ENCODE peak calls at places on chromosomes 3 and 15, in ten cellular contexts. One of them, this sample, is unnamed.

GRCh38 chr3:178719036-178719635 is 182.9 kb downstream of the KCNMB2 start:
- DNase-seq in HTR-8/SVneo: no peak
- DNase-seq in activated CD4-positive, alpha-beta T cell treated with anti-CD3 and anti-CD28 coated beads for 36 hours: no peak
- DNase-seq in T-cell: no peak
- DNase-seq in keratinocyte: no peak
- DNase-seq in fibroblast of the aortic adventitia: no peak
- DNase-seq in T47D: no peak
- DNase-seq in stimulated activated naive CD8-positive, alpha-beta T cell treated with anti-CD3 and anti-CD28 coated beads, Interleukin-15, Interleukin-2, amounts not matched to agents 100 U/mL and 50 U/mL, for 24 hours: no peak
- DNase-seq in stimulated activated naive B cell treated with anti-CD40 and anti-IgM and Interleukin-4, amounts not matched to agents 10 μg/mL and 1 μg/mL and 100 μg/mL, for 72 hours: no peak
- DNase-seq in NCI-H1092: no peak
- DNase-seq in this sample: no peak

GRCh38 chr15:90345859-90346258 is 6.2 kb upstream of the ZNF774 start:
- DNase-seq in HTR-8/SVneo: no peak
- DNase-seq in fibroblast of the aortic adventitia: no peak
- DNase-seq in stimulated activated naive CD8-positive, alpha-beta T cell treated with anti-CD3 and anti-CD28 coated beads, Interleukin-15, Interleukin-2, amounts not matched to agents 100 U/mL and 50 U/mL, for 24 hours: no peak
- DNase-seq in T47D: no peak
- DNase-seq in stimulated activated naive B cell treated with anti-CD40 and anti-IgM and Interleukin-4, amounts not matched to agents 10 μg/mL and 1 μg/mL and 100 μg/mL, for 72 hours: no peak
- DNase-seq in activated CD4-positive, alpha-beta T cell treated with anti-CD3 and anti-CD28 coated beads for 36 hours: no peak
- DNase-seq in NCI-H1092: no peak
- DNase-seq in keratinocyte: no peak
- DNase-seq in T-cell: no peak
- DNase-seq in this sample: no peak

GRCh38 chr3:104631254-104631653 is 735.5 kb upstream of the ALCAM start:
- DNase-seq in fibroblast of the aortic adventitia: no peak
- DNase-seq in activated CD4-positive, alpha-beta T cell treated with anti-CD3 and anti-CD28 coated beads for 36 hours: no peak
- DNase-seq in stimulated activated naive CD8-positive, alpha-beta T cell treated with anti-CD3 and anti-CD28 coated beads, Interleukin-15, Interleukin-2, amounts not matched to agents 100 U/mL and 50 U/mL, for 24 hours: no peak
- DNase-seq in T47D: no peak
- DNase-seq in keratinocyte: no peak
- DNase-seq in stimulated activated naive B cell treated with anti-CD40 and anti-IgM and Interleukin-4, amounts not matched to agents 10 μg/mL and 1 μg/mL and 100 μg/mL, for 72 hours: no peak
- DNase-seq in NCI-H1092: no peak
- DNase-seq in HTR-8/SVneo: no peak
- DNase-seq in T-cell: no peak
- DNase-seq in this sample: no peak

GRCh38 chr15:70604671-70605070 is 158.7 kb downstream of the UACA start:
- DNase-seq in activated CD4-positive, alpha-beta T cell treated with anti-CD3 and anti-CD28 coated beads for 36 hours: no peak
- DNase-seq in stimulated activated naive B cell treated with anti-CD40 and anti-IgM and Interleukin-4, amounts not matched to agents 10 μg/mL and 1 μg/mL and 100 μg/mL, for 72 hours: no peak
- DNase-seq in T47D: peak
- DNase-seq in fibroblast of the aortic adventitia: no peak
- DNase-seq in NCI-H1092: no peak
- DNase-seq in HTR-8/SVneo: no peak
- DNase-seq in T-cell: no peak
- DNase-seq in keratinocyte: no peak
- DNase-seq in stimulated activated naive CD8-positive, alpha-beta T cell treated with anti-CD3 and anti-CD28 coated beads, Interleukin-15, Interleukin-2, amounts not matched to agents 100 U/mL and 50 U/mL, for 24 hours: no peak
- DNase-seq in this sample: no peak

GRCh38 chr3:51622402-51622801 is 48.6 kb upstream of the TEX264 start:
- DNase-seq in fibroblast of the aortic adventitia: peak
- DNase-seq in stimulated activated naive B cell treated with anti-CD40 and anti-IgM and Interleukin-4, amounts not matched to agents 10 μg/mL and 1 μg/mL and 100 μg/mL, for 72 hours: no peak
- DNase-seq in T-cell: no peak
- DNase-seq in T47D: no peak
- DNase-seq in HTR-8/SVneo: no peak
- DNase-seq in stimulated activated naive CD8-positive, alpha-beta T cell treated with anti-CD3 and anti-CD28 coated beads, Interleukin-15, Interleukin-2, amounts not matched to agents 100 U/mL and 50 U/mL, for 24 hours: no peak
- DNase-seq in keratinocyte: no peak
- DNase-seq in NCI-H1092: no peak
- DNase-seq in activated CD4-positive, alpha-beta T cell treated with anti-CD3 and anti-CD28 coated beads for 36 hours: no peak
- DNase-seq in this sample: no peak

GRCh38 chr3:45317710-45318109 is 70.7 kb upstream of the LARS2 start:
- DNase-seq in T-cell: no peak
- DNase-seq in stimulated activated naive B cell treated with anti-CD40 and anti-IgM and Interleukin-4, amounts not matched to agents 10 μg/mL and 1 μg/mL and 100 μg/mL, for 72 hours: no peak
- DNase-seq in activated CD4-positive, alpha-beta T cell treated with anti-CD3 and anti-CD28 coated beads for 36 hours: no peak
- DNase-seq in keratinocyte: no peak
- DNase-seq in fibroblast of the aortic adventitia: no peak
- DNase-seq in NCI-H1092: no peak
- DNase-seq in stimulated activated naive CD8-positive, alpha-beta T cell treated with anti-CD3 and anti-CD28 coated beads, Interleukin-15, Interleukin-2, amounts not matched to agents 100 U/mL and 50 U/mL, for 24 hours: no peak
- DNase-seq in HTR-8/SVneo: no peak
- DNase-seq in T47D: no peak
- DNase-seq in this sample: no peak

GRCh38 chr15:91517491-91518200 is 335.9 kb upstream of the SLCO3A1 start:
- DNase-seq in activated CD4-positive, alpha-beta T cell treated with anti-CD3 and anti-CD28 coated beads for 36 hours: no peak
- DNase-seq in fibroblast of the aortic adventitia: peak
- DNase-seq in stimulated activated naive B cell treated with anti-CD40 and anti-IgM and Interleukin-4, amounts not matched to agents 10 μg/mL and 1 μg/mL and 100 μg/mL, for 72 hours: no peak
- DNase-seq in NCI-H1092: no peak
- DNase-seq in stimulated activated naive CD8-positive, alpha-beta T cell treated with anti-CD3 and anti-CD28 coated beads, Interleukin-15, Interleukin-2, amounts not matched to agents 100 U/mL and 50 U/mL, for 24 hours: no peak
- DNase-seq in HTR-8/SVneo: no peak
- DNase-seq in T47D: no peak
- DNase-seq in T-cell: no peak
- DNase-seq in keratinocyte: no peak
- DNase-seq in this sample: no peak

GRCh38 chr3:165389064-165389463 is 192.9 kb upstream of the SLITRK3 start:
- DNase-seq in HTR-8/SVneo: no peak
- DNase-seq in keratinocyte: no peak
- DNase-seq in activated CD4-positive, alpha-beta T cell treated with anti-CD3 and anti-CD28 coated beads for 36 hours: no peak
- DNase-seq in T-cell: no peak
- DNase-seq in T47D: no peak
- DNase-seq in NCI-H1092: no peak
- DNase-seq in stimulated activated naive B cell treated with anti-CD40 and anti-IgM and Interleukin-4, amounts not matched to agents 10 μg/mL and 1 μg/mL and 100 μg/mL, for 72 hours: no peak
- DNase-seq in stimulated activated naive CD8-positive, alpha-beta T cell treated with anti-CD3 and anti-CD28 coated beads, Interleukin-15, Interleukin-2, amounts not matched to agents 100 U/mL and 50 U/mL, for 24 hours: no peak
- DNase-seq in fibroblast of the aortic adventitia: peak
- DNase-seq in this sample: no peak

GRCh38 chr3:125683067-125683844 is 88.0 kb upstream of the OSBPL11 start:
- DNase-seq in T47D: peak
- DNase-seq in fibroblast of the aortic adventitia: peak
- DNase-seq in NCI-H1092: peak
- DNase-seq in stimulated activated naive CD8-positive, alpha-beta T cell treated with anti-CD3 and anti-CD28 coated beads, Interleukin-15, Interleukin-2, amounts not matched to agents 100 U/mL and 50 U/mL, for 24 hours: no peak
- DNase-seq in T-cell: no peak
- DNase-seq in HTR-8/SVneo: no peak
- DNase-seq in activated CD4-positive, alpha-beta T cell treated with anti-CD3 and anti-CD28 coated beads for 36 hours: no peak
- DNase-seq in keratinocyte: no peak
- DNase-seq in stimulated activated naive B cell treated with anti-CD40 and anti-IgM and Interleukin-4, amounts not matched to agents 10 μg/mL and 1 μg/mL and 100 μg/mL, for 72 hours: no peak
- DNase-seq in this sample: no peak

GRCh38 chr3:169591159-169591951 is 72.2 kb downstream of the MECOM start:
- DNase-seq in keratinocyte: no peak
- DNase-seq in fibroblast of the aortic adventitia: peak
- DNase-seq in HTR-8/SVneo: no peak
- DNase-seq in T-cell: no peak
- DNase-seq in NCI-H1092: no peak
- DNase-seq in stimulated activated naive B cell treated with anti-CD40 and anti-IgM and Interleukin-4, amounts not matched to agents 10 μg/mL and 1 μg/mL and 100 μg/mL, for 72 hours: no peak
- DNase-seq in stimulated activated naive CD8-positive, alpha-beta T cell treated with anti-CD3 and anti-CD28 coated beads, Interleukin-15, Interleukin-2, amounts not matched to agents 100 U/mL and 50 U/mL, for 24 hours: no peak
- DNase-seq in activated CD4-positive, alpha-beta T cell treated with anti-CD3 and anti-CD28 coated beads for 36 hours: no peak
- DNase-seq in T47D: no peak
- DNase-seq in this sample: no peak

GRCh38 chr3:99714146-99714545 is 75.8 kb downstream of the COL8A1 start:
- DNase-seq in T47D: no peak
- DNase-seq in stimulated activated naive B cell treated with anti-CD40 and anti-IgM and Interleukin-4, amounts not matched to agents 10 μg/mL and 1 μg/mL and 100 μg/mL, for 72 hours: no peak
- DNase-seq in stimulated activated naive CD8-positive, alpha-beta T cell treated with anti-CD3 and anti-CD28 coated beads, Interleukin-15, Interleukin-2, amounts not matched to agents 100 U/mL and 50 U/mL, for 24 hours: no peak
- DNase-seq in T-cell: no peak
- DNase-seq in HTR-8/SVneo: no peak
- DNase-seq in NCI-H1092: no peak
- DNase-seq in fibroblast of the aortic adventitia: peak
- DNase-seq in activated CD4-positive, alpha-beta T cell treated with anti-CD3 and anti-CD28 coated beads for 36 hours: no peak
- DNase-seq in keratinocyte: no peak
- DNase-seq in this sample: no peak

GRCh38 chr15:82228750-82229149 is 33.8 kb downstream of the EFL1 start:
- DNase-seq in T-cell: no peak
- DNase-seq in T47D: no peak
- DNase-seq in stimulated activated naive CD8-positive, alpha-beta T cell treated with anti-CD3 and anti-CD28 coated beads, Interleukin-15, Interleukin-2, amounts not matched to agents 100 U/mL and 50 U/mL, for 24 hours: no peak
- DNase-seq in fibroblast of the aortic adventitia: no peak
- DNase-seq in keratinocyte: no peak
- DNase-seq in NCI-H1092: no peak
- DNase-seq in activated CD4-positive, alpha-beta T cell treated with anti-CD3 and anti-CD28 coated beads for 36 hours: no peak
- DNase-seq in stimulated activated naive B cell treated with anti-CD40 and anti-IgM and Interleukin-4, amounts not matched to agents 10 μg/mL and 1 μg/mL and 100 μg/mL, for 72 hours: no peak
- DNase-seq in HTR-8/SVneo: no peak
- DNase-seq in this sample: no peak

GRCh38 chr3:59046839-59047238 is 3.0 kb downstream of the CFAP20DC start:
- DNase-seq in activated CD4-positive, alpha-beta T cell treated with anti-CD3 and anti-CD28 coated beads for 36 hours: no peak
- DNase-seq in T-cell: no peak
- DNase-seq in stimulated activated naive CD8-positive, alpha-beta T cell treated with anti-CD3 and anti-CD28 coated beads, Interleukin-15, Interleukin-2, amounts not matched to agents 100 U/mL and 50 U/mL, for 24 hours: no peak
- DNase-seq in T47D: peak
- DNase-seq in stimulated activated naive B cell treated with anti-CD40 and anti-IgM and Interleukin-4, amounts not matched to agents 10 μg/mL and 1 μg/mL and 100 μg/mL, for 72 hours: no peak
- DNase-seq in keratinocyte: no peak
- DNase-seq in fibroblast of the aortic adventitia: no peak
- DNase-seq in NCI-H1092: no peak
- DNase-seq in HTR-8/SVneo: no peak
- DNase-seq in this sample: no peak

GRCh38 chr15:69031013-69032001 is 16.8 kb downstream of the NOX5 start:
- DNase-seq in NCI-H1092: no peak
- DNase-seq in activated CD4-positive, alpha-beta T cell treated with anti-CD3 and anti-CD28 coated beads for 36 hours: peak
- DNase-seq in T47D: peak
- DNase-seq in keratinocyte: no peak
- DNase-seq in fibroblast of the aortic adventitia: no peak
- DNase-seq in stimulated activated naive CD8-positive, alpha-beta T cell treated with anti-CD3 and anti-CD28 coated beads, Interleukin-15, Interleukin-2, amounts not matched to agents 100 U/mL and 50 U/mL, for 24 hours: peak
- DNase-seq in HTR-8/SVneo: no peak
- DNase-seq in T-cell: peak
- DNase-seq in stimulated activated naive B cell treated with anti-CD40 and anti-IgM and Interleukin-4, amounts not matched to agents 10 μg/mL and 1 μg/mL and 100 μg/mL, for 72 hours: peak
- DNase-seq in this sample: peak

GRCh38 chr3:39752751-39753150 is 56.7 kb upstream of the MYRIP start:
- DNase-seq in fibroblast of the aortic adventitia: peak
- DNase-seq in T-cell: no peak
- DNase-seq in stimulated activated naive B cell treated with anti-CD40 and anti-IgM and Interleukin-4, amounts not matched to agents 10 μg/mL and 1 μg/mL and 100 μg/mL, for 72 hours: no peak
- DNase-seq in stimulated activated naive CD8-positive, alpha-beta T cell treated with anti-CD3 and anti-CD28 coated beads, Interleukin-15, Interleukin-2, amounts not matched to agents 100 U/mL and 50 U/mL, for 24 hours: no peak
- DNase-seq in NCI-H1092: no peak
- DNase-seq in keratinocyte: no peak
- DNase-seq in activated CD4-positive, alpha-beta T cell treated with anti-CD3 and anti-CD28 coated beads for 36 hours: no peak
- DNase-seq in T47D: no peak
- DNase-seq in HTR-8/SVneo: no peak
- DNase-seq in this sample: no peak

GRCh38 chr15:39497759-39498565 is 82.9 kb upstream of the THBS1 start:
- DNase-seq in keratinocyte: no peak
- DNase-seq in T47D: no peak
- DNase-seq in fibroblast of the aortic adventitia: no peak
- DNase-seq in T-cell: no peak
- DNase-seq in activated CD4-positive, alpha-beta T cell treated with anti-CD3 and anti-CD28 coated beads for 36 hours: no peak
- DNase-seq in stimulated activated naive B cell treated with anti-CD40 and anti-IgM and Interleukin-4, amounts not matched to agents 10 μg/mL and 1 μg/mL and 100 μg/mL, for 72 hours: no peak
- DNase-seq in NCI-H1092: no peak
- DNase-seq in HTR-8/SVneo: no peak
- DNase-seq in stimulated activated naive CD8-positive, alpha-beta T cell treated with anti-CD3 and anti-CD28 coated beads, Interleukin-15, Interleukin-2, amounts not matched to agents 100 U/mL and 50 U/mL, for 24 hours: no peak
- DNase-seq in this sample: peak

GRCh38 chr15:51782357-51782896 is 31.0 kb downstream of the TMOD2 start:
- DNase-seq in keratinocyte: no peak
- DNase-seq in stimulated activated naive CD8-positive, alpha-beta T cell treated with anti-CD3 and anti-CD28 coated beads, Interleukin-15, Interleukin-2, amounts not matched to agents 100 U/mL and 50 U/mL, for 24 hours: no peak
- DNase-seq in NCI-H1092: no peak
- DNase-seq in HTR-8/SVneo: peak
- DNase-seq in activated CD4-positive, alpha-beta T cell treated with anti-CD3 and anti-CD28 coated beads for 36 hours: no peak
- DNase-seq in T-cell: no peak
- DNase-seq in fibroblast of the aortic adventitia: peak
- DNase-seq in stimulated activated naive B cell treated with anti-CD40 and anti-IgM and Interleukin-4, amounts not matched to agents 10 μg/mL and 1 μg/mL and 100 μg/mL, for 72 hours: no peak
- DNase-seq in T47D: peak
- DNase-seq in this sample: no peak

GRCh38 chr3:70180664-70181063 is 131.8 kb downstream of the MDFIC2 start:
- DNase-seq in T-cell: no peak
- DNase-seq in stimulated activated naive B cell treated with anti-CD40 and anti-IgM and Interleukin-4, amounts not matched to agents 10 μg/mL and 1 μg/mL and 100 μg/mL, for 72 hours: no peak
- DNase-seq in HTR-8/SVneo: no peak
- DNase-seq in keratinocyte: no peak
- DNase-seq in stimulated activated naive CD8-positive, alpha-beta T cell treated with anti-CD3 and anti-CD28 coated beads, Interleukin-15, Interleukin-2, amounts not matched to agents 100 U/mL and 50 U/mL, for 24 hours: no peak
- DNase-seq in fibroblast of the aortic adventitia: no peak
- DNase-seq in NCI-H1092: no peak
- DNase-seq in T47D: no peak
- DNase-seq in activated CD4-positive, alpha-beta T cell treated with anti-CD3 and anti-CD28 coated beads for 36 hours: no peak
- DNase-seq in this sample: no peak

GRCh38 chr3:40258555-40258954 is 51.0 kb upstream of the EIF1B start:
- DNase-seq in fibroblast of the aortic adventitia: peak
- DNase-seq in stimulated activated naive B cell treated with anti-CD40 and anti-IgM and Interleukin-4, amounts not matched to agents 10 μg/mL and 1 μg/mL and 100 μg/mL, for 72 hours: no peak
- DNase-seq in NCI-H1092: no peak
- DNase-seq in T47D: peak
- DNase-seq in HTR-8/SVneo: no peak
- DNase-seq in T-cell: no peak
- DNase-seq in keratinocyte: peak
- DNase-seq in stimulated activated naive CD8-positive, alpha-beta T cell treated with anti-CD3 and anti-CD28 coated beads, Interleukin-15, Interleukin-2, amounts not matched to agents 100 U/mL and 50 U/mL, for 24 hours: no peak
- DNase-seq in activated CD4-positive, alpha-beta T cell treated with anti-CD3 and anti-CD28 coated beads for 36 hours: peak
- DNase-seq in this sample: no peak

GRCh38 chr3:71210257-71211002 is 373.1 kb downstream of the FOXP1 start:
- DNase-seq in stimulated activated naive CD8-positive, alpha-beta T cell treated with anti-CD3 and anti-CD28 coated beads, Interleukin-15, Interleukin-2, amounts not matched to agents 100 U/mL and 50 U/mL, for 24 hours: no peak
- DNase-seq in keratinocyte: no peak
- DNase-seq in T47D: peak
- DNase-seq in NCI-H1092: no peak
- DNase-seq in fibroblast of the aortic adventitia: peak
- DNase-seq in stimulated activated naive B cell treated with anti-CD40 and anti-IgM and Interleukin-4, amounts not matched to agents 10 μg/mL and 1 μg/mL and 100 μg/mL, for 72 hours: no peak
- DNase-seq in T-cell: no peak
- DNase-seq in activated CD4-positive, alpha-beta T cell treated with anti-CD3 and anti-CD28 coated beads for 36 hours: no peak
- DNase-seq in HTR-8/SVneo: no peak
- DNase-seq in this sample: no peak

GRCh38 chr3:46693038-46693896 is at the start of gene ALS2CL:
- DNase-seq in activated CD4-positive, alpha-beta T cell treated with anti-CD3 and anti-CD28 coated beads for 36 hours: peak
- DNase-seq in HTR-8/SVneo: peak
- DNase-seq in T47D: peak
- DNase-seq in NCI-H1092: no peak
- DNase-seq in keratinocyte: peak
- DNase-seq in stimulated activated naive B cell treated with anti-CD40 and anti-IgM and Interleukin-4, amounts not matched to agents 10 μg/mL and 1 μg/mL and 100 μg/mL, for 72 hours: peak
- DNase-seq in fibroblast of the aortic adventitia: no peak
- DNase-seq in stimulated activated naive CD8-positive, alpha-beta T cell treated with anti-CD3 and anti-CD28 coated beads, Interleukin-15, Interleukin-2, amounts not matched to agents 100 U/mL and 50 U/mL, for 24 hours: peak
- DNase-seq in T-cell: peak
- DNase-seq in this sample: peak

GRCh38 chr3:127694467-127695215 is 21.9 kb downstream of the ABTB1 start:
- DNase-seq in stimulated activated naive CD8-positive, alpha-beta T cell treated with anti-CD3 and anti-CD28 coated beads, Interleukin-15, Interleukin-2, amounts not matched to agents 100 U/mL and 50 U/mL, for 24 hours: peak
- DNase-seq in fibroblast of the aortic adventitia: no peak
- DNase-seq in NCI-H1092: peak
- DNase-seq in activated CD4-positive, alpha-beta T cell treated with anti-CD3 and anti-CD28 coated beads for 36 hours: peak
- DNase-seq in T-cell: peak
- DNase-seq in HTR-8/SVneo: no peak
- DNase-seq in stimulated activated naive B cell treated with anti-CD40 and anti-IgM and Interleukin-4, amounts not matched to agents 10 μg/mL and 1 μg/mL and 100 μg/mL, for 72 hours: peak
- DNase-seq in keratinocyte: no peak
- DNase-seq in T47D: peak
- DNase-seq in this sample: no peak

GRCh38 chr3:40191850-40192448 is 117.6 kb upstream of the EIF1B start:
- DNase-seq in keratinocyte: peak
- DNase-seq in HTR-8/SVneo: peak
- DNase-seq in T-cell: peak
- DNase-seq in NCI-H1092: no peak
- DNase-seq in fibroblast of the aortic adventitia: peak
- DNase-seq in stimulated activated naive CD8-positive, alpha-beta T cell treated with anti-CD3 and anti-CD28 coated beads, Interleukin-15, Interleukin-2, amounts not matched to agents 100 U/mL and 50 U/mL, for 24 hours: peak
- DNase-seq in activated CD4-positive, alpha-beta T cell treated with anti-CD3 and anti-CD28 coated beads for 36 hours: peak
- DNase-seq in T47D: peak
- DNase-seq in stimulated activated naive B cell treated with anti-CD40 and anti-IgM and Interleukin-4, amounts not matched to agents 10 μg/mL and 1 μg/mL and 100 μg/mL, for 72 hours: peak
- DNase-seq in this sample: peak

GRCh38 chr3:64083588-64083974 is 60.3 kb upstream of the PSMD6 start:
- DNase-seq in T-cell: no peak
- DNase-seq in stimulated activated naive B cell treated with anti-CD40 and anti-IgM and Interleukin-4, amounts not matched to agents 10 μg/mL and 1 μg/mL and 100 μg/mL, for 72 hours: no peak
- DNase-seq in fibroblast of the aortic adventitia: no peak
- DNase-seq in HTR-8/SVneo: no peak
- DNase-seq in T47D: no peak
- DNase-seq in keratinocyte: no peak
- DNase-seq in stimulated activated naive CD8-positive, alpha-beta T cell treated with anti-CD3 and anti-CD28 coated beads, Interleukin-15, Interleukin-2, amounts not matched to agents 100 U/mL and 50 U/mL, for 24 hours: no peak
- DNase-seq in NCI-H1092: no peak
- DNase-seq in activated CD4-positive, alpha-beta T cell treated with anti-CD3 and anti-CD28 coated beads for 36 hours: no peak
- DNase-seq in this sample: no peak

GRCh38 chr3:53005854-53006513 is 39.9 kb downstream of the SFMBT1 start:
- DNase-seq in keratinocyte: no peak
- DNase-seq in activated CD4-positive, alpha-beta T cell treated with anti-CD3 and anti-CD28 coated beads for 36 hours: no peak
- DNase-seq in NCI-H1092: no peak
- DNase-seq in stimulated activated naive CD8-positive, alpha-beta T cell treated with anti-CD3 and anti-CD28 coated beads, Interleukin-15, Interleukin-2, amounts not matched to agents 100 U/mL and 50 U/mL, for 24 hours: no peak
- DNase-seq in stimulated activated naive B cell treated with anti-CD40 and anti-IgM and Interleukin-4, amounts not matched to agents 10 μg/mL and 1 μg/mL and 100 μg/mL, for 72 hours: no peak
- DNase-seq in T47D: no peak
- DNase-seq in T-cell: no peak
- DNase-seq in HTR-8/SVneo: no peak
- DNase-seq in fibroblast of the aortic adventitia: no peak
- DNase-seq in this sample: no peak